ENCODE peak calls at places on chromosomes 7 and 10, in five cellular contexts. W is Karpas-422, Z is MCF 10A, R is AML-193, U is naive B cell. X is an unnamed sample.

GRCh38 chr7:44154703-44155102 is 13.6 kb upstream of the MYL7 start:
- DNase-seq in R (no peak), U (no peak), Z (no peak), W (no peak), X (no peak)

GRCh38 chr10:122152544-122152943 is 118.6 kb upstream of the BTBD16 start:
- DNase-seq in R (no peak), U (no peak), W (no peak), Z (no peak), X (no peak)

GRCh38 chr7:23691320-23691719 is 11.3 kb downstream of the FAM221A start:
- DNase-seq in Z (no peak), W (no peak), U (no peak), R (no peak), X (no peak)

GRCh38 chr10:100620087-100620835 is 84.5 kb downstream of the HIF1AN start:
- DNase-seq in Z (no peak), R (no peak), U (no peak), W (no peak), X (no peak)

GRCh38 chr7:128204455-128204854 is 36.6 kb upstream of the LEP start:
- DNase-seq in Z (no peak), R (no peak), U (no peak), W (no peak), X (no peak)

GRCh38 chr7:27364344-27364758 is 121.7 kb downstream of the EVX1 start:
- DNase-seq in Z (peak; percentile 78), U (no peak), W (no peak), R (no peak), X (no peak)

GRCh38 chr7:120055300-120055699 is 217.7 kb upstream of the KCND2 start:
- DNase-seq in U (no peak), Z (no peak), R (no peak), W (no peak), X (no peak)

GRCh38 chr10:131891196-131891928 is 9.4 kb upstream of the PPP2R2D start:
- DNase-seq in W (peak; percentile 24), R (no peak), U (no peak), Z (peak; percentile 38), X (peak; percentile 57)

GRCh38 chr7:83038787-83039186 is 123.9 kb downstream of the PCLO start:
- DNase-seq in Z (no peak), W (no peak), U (no peak), R (no peak), X (no peak)

GRCh38 chr7:36995776-36996175 is 271.5 kb upstream of the AOAH start:
- DNase-seq in U (no peak), R (no peak), W (no peak), Z (no peak), X (no peak)

GRCh38 chr7:154886591-154886990 is 116.3 kb downstream of the PAXIP1 start:
- DNase-seq in U (no peak), Z (no peak), W (no peak), R (no peak), X (no peak)

GRCh38 chr7:153193144-153193595 is 433.6 kb downstream of the ACTR3B start:
- DNase-seq in R (no peak), U (no peak), Z (no peak), W (peak; percentile 72), X (peak; percentile 83)

GRCh38 chr7:136652635-136653370 is 215.6 kb upstream of the CHRM2 start:
- DNase-seq in U (no peak), W (no peak), R (no peak), Z (no peak), X (no peak)

GRCh38 chr10:129936923-129937300 is 27.2 kb downstream of the EBF3 start:
- DNase-seq in U (no peak), Z (no peak), R (no peak), W (no peak), X (no peak)

GRCh38 chr10:575312-576129 is 113.9 kb downstream of the DIP2C start:
- DNase-seq in Z (no peak), W (no peak), U (no peak), R (no peak), X (no peak)

GRCh38 chr7:45564485-45564884 is 9.7 kb upstream of the ADCY1 start:
- DNase-seq in R (no peak), U (no peak), Z (no peak), W (no peak), X (no peak)

GRCh38 chr7:127375626-127376025 is 16.9 kb downstream of the ZNF800 start:
- DNase-seq in R (no peak), W (no peak), U (no peak), Z (no peak), X (no peak)

GRCh38 chr10:131554821-131555220 is 243.3 kb upstream of the TCERG1L start:
- DNase-seq in W (no peak), Z (no peak), R (no peak), U (no peak), X (no peak)

GRCh38 chr10:114544045-114544659 is 113.9 kb downstream of the ABLIM1 start:
- DNase-seq in Z (peak; percentile 16), U (peak; percentile 75), W (peak; percentile 83), R (peak; percentile 83), X (no peak)

GRCh38 chr7:76272872-76273271 is 29.6 kb upstream of the HSPB1 start:
- DNase-seq in U (no peak), Z (no peak), W (no peak), R (no peak), X (no peak)

GRCh38 chr10:14904316-14904732 is 25.7 kb downstream of the SUV39H2 start:
- DNase-seq in W (peak; percentile 81), Z (peak; percentile 39), R (peak; percentile 60), U (peak; percentile 21), X (peak; percentile 33)

GRCh38 chr10:3832022-3832786 is 47.2 kb upstream of the KLF6 start:
- DNase-seq in U (no peak), Z (no peak), R (no peak), W (no peak), X (no peak)

GRCh38 chr7:2460188-2460587 is 16.0 kb downstream of the GRIFIN start:
- DNase-seq in U (no peak), W (no peak), R (no peak), Z (no peak), X (no peak)

GRCh38 chr7:1646957-1647891 is 22.9 kb upstream of the ELFN1 start:
- DNase-seq in R (no peak), U (no peak), Z (no peak), W (no peak), X (no peak)